ENCODE peak calls at places on chromosomes 1 and 21, in ten cellular contexts. V is mucosa of descending colon, Y is NCI-H2081, L is mesendoderm, O is chondrocyte, S is GM13977, X is GM19239, D is T-helper 1 cell, Q is astrocyte of the cerebellum, I is HEK293T. Z is an unnamed sample.

GRCh38 chr1:2179283-2180013 is 15.1 kb downstream of the FAAP20 start:
- DNase-seq in X (no peak), I (no peak), O (no peak), L (peak; percentile 26), D (no peak), S (no peak), Q (no peak), V (no peak), Y (peak; percentile 39), Z (no peak)

GRCh38 chr1:219416598-219417238 is 196.2 kb downstream of the ZC3H11B start:
- DNase-seq in X (peak; percentile 12), O (no peak), D (no peak), Q (no peak), I (peak; percentile 42), Y (peak; percentile 44), L (peak; percentile 63), V (no peak), S (peak; percentile 28), Z (peak; percentile 15)

GRCh38 chr21:30194701-30195299 is 21.1 kb downstream of the CLDN8 start:
- DNase-seq in I (peak; percentile 22), Q (peak; percentile 4), S (no peak), V (no peak), X (no peak), O (no peak), D (no peak), L (peak; percentile 59), Y (peak; percentile 48), Z (no peak)

GRCh38 chr1:87203890-87204289 is 124.8 kb upstream of the LMO4 start:
- DNase-seq in S (no peak), O (no peak), V (no peak), D (no peak), Y (no peak), X (no peak), Q (no peak), I (no peak), L (no peak), Z (no peak)

GRCh38 chr1:17053071-17053684 is 654 bp downstream of the SDHB start:
- DNase-seq in L (no peak), Y (no peak), O (no peak), I (no peak), Q (no peak), S (no peak), D (no peak), X (no peak), V (peak; percentile 43), Z (no peak)

GRCh38 chr1:1204425-1204920 is 1.9 kb downstream of the TNFRSF18 start:
- DNase-seq in S (no peak), O (peak; percentile 79), Q (no peak), Y (no peak), L (no peak), X (no peak), I (no peak), D (no peak), V (peak; percentile 23), Z (no peak)

GRCh38 chr21:42630626-42631025 is 22.8 kb upstream of the PDE9A start:
- DNase-seq in V (no peak), Y (no peak), X (no peak), Q (no peak), D (no peak), I (no peak), O (no peak), S (no peak), L (no peak), Z (no peak)

GRCh38 chr1:90074555-90075315 is 79.8 kb downstream of the ZNF326 start:
- DNase-seq in L (no peak), X (no peak), V (no peak), Q (peak; percentile 4), Y (no peak), D (no peak), S (no peak), O (no peak), I (no peak), Z (no peak)

GRCh38 chr1:175564723-175565122 is 178.7 kb downstream of the TNR start:
- DNase-seq in Y (no peak), Q (no peak), L (no peak), I (no peak), D (no peak), X (no peak), O (no peak), S (no peak), V (no peak), Z (no peak)

GRCh38 chr1:35269989-35270289 is 1.4 kb downstream of the ZMYM4 start:
- DNase-seq in Y (no peak), D (no peak), I (no peak), V (no peak), X (no peak), Q (no peak), O (no peak), L (peak; percentile 2), S (no peak), Z (no peak)

GRCh38 chr1:25651824-25652741 is 35.5 kb downstream of the MAN1C1 start:
- DNase-seq in Y (no peak), O (no peak), Q (no peak), D (no peak), V (no peak), I (no peak), X (no peak), L (no peak), S (no peak), Z (no peak)

GRCh38 chr1:52127181-52128175 is 14.4 kb upstream of the ZFYVE9 start:
- DNase-seq in O (no peak), Y (peak; percentile 69), Q (peak; percentile 62), V (no peak), S (peak; percentile 28), L (peak; percentile 22), D (no peak), I (peak; percentile 55), X (no peak), Z (no peak)

GRCh38 chr21:37904879-37905278 is 11.4 kb downstream of the KCNJ6 start:
- DNase-seq in D (no peak), S (no peak), X (no peak), V (no peak), Q (no peak), I (no peak), L (no peak), O (no peak), Y (no peak), Z (no peak)

Z was measured in smooth muscle cell of the brain vasculature.